ENCODE peak calls at places on chromosomes 2 and 18, in eight cellular contexts. F is A673, T is PC-3, E is AG04450, I is right atrium auricular region, O is GM12864, X is body of pancreas, S is mucosa of descending colon. R is an unnamed sample.

GRCh38 chr2:44351088-44351487 is 10.2 kb downstream of the PREPL start:
- DNase-seq in F (no peak), T (no peak), E (no peak), I (no peak), O (no peak), X (no peak), S (no peak), R (no peak)

GRCh38 chr18:32735781-32736180 is 37.0 kb downstream of the KLHL14 start:
- DNase-seq in F (peak), T (peak), E (no peak), I (no peak), O (no peak), X (no peak), S (no peak), R (no peak)

GRCh38 chr2:112904883-112905282 is 6.1 kb upstream of the IL37 start:
- DNase-seq in F (no peak), T (no peak), E (no peak), I (no peak), O (no peak), X (no peak), S (no peak), R (no peak)

GRCh38 chr18:22734103-22734661 is 198.9 kb upstream of the RBBP8 start:
- DNase-seq in F (no peak), T (no peak), E (no peak), I (no peak), O (no peak), X (no peak), S (no peak), R (no peak)

GRCh38 chr2:19833978-19834377 is 67.8 kb downstream of the TTC32 start:
- DNase-seq in F (no peak), T (no peak), E (no peak), I (no peak), O (no peak), X (no peak), S (no peak), R (no peak)

GRCh38 chr2:181190711-181191110 is 210.3 kb downstream of the UBE2E3 start:
- DNase-seq in F (peak), T (no peak), E (no peak), I (no peak), O (no peak), X (no peak), S (no peak), R (no peak)

GRCh38 chr18:66560092-66560491 is 43.8 kb downstream of the CDH19 start:
- DNase-seq in F (peak), T (peak), E (no peak), I (no peak), O (no peak), X (peak), S (no peak), R (no peak)

GRCh38 chr2:71711470-71711857 is 258.1 kb downstream of the DYSF start:
- DNase-seq in F (no peak), T (peak), E (no peak), I (no peak), O (no peak), X (no peak), S (no peak), R (no peak)

GRCh38 chr2:104321800-104322164 is 532.1 kb upstream of the POU3F3 start:
- DNase-seq in F (no peak), T (no peak), E (no peak), I (no peak), O (no peak), X (no peak), S (no peak), R (no peak)

DNA sequence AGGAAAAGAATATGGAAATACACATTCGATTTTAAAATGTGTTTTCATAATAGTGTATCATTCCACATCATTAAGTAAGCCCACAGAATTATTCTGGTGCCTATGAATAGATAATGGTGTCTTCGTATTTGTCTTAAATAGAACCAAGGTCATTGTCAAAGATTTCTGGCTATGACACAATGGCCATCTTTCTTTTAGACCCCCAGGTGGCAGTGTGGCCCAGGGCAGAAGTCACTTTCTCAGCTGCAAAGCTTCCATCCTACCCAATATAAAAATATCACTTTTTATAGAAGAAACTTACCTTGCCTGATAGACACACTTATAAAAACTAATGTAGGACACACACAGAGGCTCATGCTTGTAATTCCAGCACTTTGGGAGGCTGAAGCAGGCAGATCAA is 57.5 kb downstream of the ZRANB3 start:
- DNase-seq in F (peak), T (peak), E (no peak), I (no peak), O (peak), X (peak), S (no peak), R (peak)
- TF ChIP-seq CTCF in F (peak), T (peak), E (peak), I (peak), O (peak), X (peak), S (no peak), R (peak)

GRCh38 chr18:75727479-75727878 is 300.0 kb upstream of the SMIM21 start:
- DNase-seq in F (peak), T (peak), E (no peak), I (no peak), O (no peak), X (peak), S (peak), R (peak)
- TF ChIP-seq CTCF in F (peak), T (peak), E (peak), I (no peak), O (peak), X (peak), S (no peak), R (peak)

DNA sequence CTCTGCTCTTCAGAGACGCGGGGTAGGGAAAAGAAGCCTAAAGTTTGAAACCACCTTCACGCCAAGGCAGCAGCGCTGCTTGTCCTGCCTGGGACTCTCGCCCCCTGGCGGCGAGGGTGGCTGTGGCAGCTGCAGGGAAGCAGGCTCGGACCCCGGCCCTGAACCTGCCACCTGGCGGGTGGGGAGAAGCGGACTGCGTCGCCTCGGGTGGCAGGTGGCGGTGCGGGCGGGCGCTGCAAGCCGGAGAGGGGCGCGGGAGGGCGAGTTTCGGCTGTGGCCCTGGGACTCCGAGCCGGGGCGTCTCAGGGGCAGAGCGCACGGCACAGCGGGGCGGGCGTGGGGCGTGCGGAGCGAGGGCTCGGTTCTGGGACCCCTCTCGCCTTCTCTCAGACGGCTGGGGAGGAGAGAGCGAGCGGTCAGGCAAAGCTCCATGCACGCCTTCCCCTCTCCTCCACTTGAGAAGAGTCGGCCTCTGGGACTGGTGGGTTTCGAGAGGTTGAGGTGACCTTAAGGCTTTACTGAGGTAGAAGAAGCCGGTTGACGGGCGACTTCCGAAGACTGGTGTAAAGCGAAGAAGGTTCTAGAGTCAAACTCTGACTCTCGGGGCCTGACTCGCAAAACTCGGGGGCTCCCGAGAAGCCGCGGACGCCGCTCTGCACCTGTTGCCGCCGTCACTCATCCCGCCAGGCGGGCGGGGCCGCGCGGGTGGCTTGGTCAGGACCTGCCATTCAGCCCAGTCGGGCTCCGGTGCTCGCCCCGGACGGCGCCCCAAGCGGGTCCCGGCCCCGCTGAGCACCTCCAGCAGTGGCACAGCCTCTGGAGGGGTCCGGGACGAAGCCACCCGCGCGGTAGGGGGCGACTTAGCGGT is 1.1 kb upstream of the BOLL start:
- DNase-seq in F (peak), T (no peak), E (no peak), I (no peak), O (no peak), X (peak), S (peak), R (peak)
- TF ChIP-seq CTCF in F (peak), T (no peak), E (peak), I (peak), O (peak), X (peak), S (peak), R (peak)

GRCh38 chr18:43515481-43515880 is 238.2 kb upstream of the SYT4 start:
- DNase-seq in F (no peak), T (no peak), E (no peak), I (no peak), O (no peak), X (no peak), S (no peak), R (no peak)
- TF ChIP-seq CTCF in F (no peak), T (no peak), E (no peak), I (no peak), O (no peak), X (no peak), S (no peak), R (no peak)

GRCh38 chr18:56825312-56825711 is 174.2 kb downstream of the WDR7 start:
- DNase-seq in F (no peak), T (no peak), E (no peak), I (no peak), O (no peak), X (no peak), S (no peak), R (no peak)
- TF ChIP-seq CTCF in F (no peak), T (no peak), E (no peak), I (no peak), O (no peak), X (no peak), S (no peak), R (no peak)

GRCh38 chr2:168494190-168494711 is 38.2 kb downstream of the CERS6 start:
- DNase-seq in F (peak), T (peak), E (no peak), I (no peak), O (no peak), X (no peak), S (no peak), R (no peak)
- TF ChIP-seq CTCF in F (peak), T (peak), E (peak), I (no peak), O (no peak), X (no peak), S (no peak), R (no peak)

DNA sequence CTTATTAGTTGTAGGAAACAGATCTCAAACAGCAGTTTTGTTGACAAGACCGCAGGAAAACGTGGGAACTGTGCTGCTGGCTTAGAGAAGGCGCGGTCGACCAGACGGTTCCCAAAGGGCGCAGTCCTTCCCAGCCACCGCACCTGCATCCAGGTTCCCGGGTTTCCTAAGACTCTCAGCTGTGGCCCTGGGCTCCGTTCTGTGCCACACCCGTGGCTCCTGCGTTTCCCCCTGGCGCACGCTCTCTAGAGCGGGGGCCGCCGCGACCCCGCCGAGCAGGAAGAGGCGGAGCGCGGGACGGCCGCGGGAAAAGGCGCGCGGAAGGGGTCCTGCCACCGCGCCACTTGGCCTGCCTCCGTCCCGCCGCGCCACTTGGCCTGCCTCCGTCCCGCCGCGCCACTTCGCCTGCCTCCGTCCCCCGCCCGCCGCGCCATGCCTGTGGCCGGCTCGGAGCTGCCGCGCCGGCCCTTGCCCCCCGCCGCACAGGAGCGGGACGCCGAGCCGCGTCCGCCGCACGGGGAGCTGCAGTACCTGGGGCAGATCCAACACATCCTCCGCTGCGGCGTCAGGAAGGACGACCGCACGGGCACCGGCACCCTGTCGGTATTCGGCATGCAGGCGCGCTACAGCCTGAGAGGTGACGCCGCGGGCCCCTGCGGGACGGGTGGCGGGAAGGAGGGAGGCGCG is at the start of gene TYMS:
- DNase-seq in F (peak), T (peak), E (no peak), I (no peak), O (no peak), X (peak), S (peak), R (peak)
- TF ChIP-seq CTCF in F (no peak), T (no peak), E (peak), I (no peak), O (peak), X (no peak), S (no peak), R (no peak)